ENCODE peak calls at places on chromosomes 2 and 18, in six cellular contexts. I is AG08395, N is tibial artery, S is tibial nerve, R is GM13977, H is cardiac muscle cell. C is an unnamed sample.
A peak's percentile ranks its signal among the peaks of the same experiment; 100 is the strongest.

GRCh38 chr2:2333076-2333475 is 2.0 kb upstream of the MYT1L start:
- DNase-seq in R (no peak), N (no peak), H (no peak), S (no peak), I (no peak), C (no peak)

GRCh38 chr2:96596596-96596995 is 41.5 kb downstream of the KANSL3 start:
- DNase-seq in S (no peak), N (no peak), R (no peak), I (no peak), H (no peak), C (no peak)

GRCh38 chr18:69635482-69635881 is 234.8 kb downstream of the DOK6 start:
- DNase-seq in R (no peak), N (no peak), H (no peak), S (no peak), I (no peak), C (no peak)

GRCh38 chr18:68596016-68596415 is 118.9 kb downstream of the TMX3 start:
- DNase-seq in S (no peak), N (no peak), R (no peak), I (no peak), H (no peak), C (no peak)

GRCh38 chr2:121220995-121221394 is 64.0 kb downstream of the TFCP2L1 start:
- DNase-seq in R (no peak), S (no peak), N (no peak), H (no peak), I (peak; percentile 12), C (no peak)

GRCh38 chr2:24024018-24024417 is 14.1 kb downstream of the MFSD2B start:
- DNase-seq in I (peak; percentile 44), H (peak; percentile 57), R (no peak), S (no peak), N (no peak), C (no peak)

GRCh38 chr2:224444011-224444410 is 42.1 kb upstream of the FAM124B start:
- DNase-seq in I (no peak), H (no peak), S (no peak), R (no peak), N (no peak), C (no peak)

GRCh38 chr18:79420033-79420745 is 24.5 kb downstream of the NFATC1 start:
- DNase-seq in I (no peak), N (no peak), S (no peak), H (no peak), R (no peak), C (no peak)

GRCh38 chr2:61177727-61178549 is 15.9 kb downstream of the C2orf74 start:
- DNase-seq in H (peak; percentile 42), N (peak; percentile 77), I (peak; percentile 17), R (peak; percentile 45), S (peak; percentile 31), C (no peak)

GRCh38 chr2:28691774-28692281 is 59.8 kb upstream of the PPP1CB start:
- DNase-seq in N (no peak), S (no peak), R (no peak), H (peak; percentile 92), I (peak; percentile 73), C (no peak)

GRCh38 chr2:231615058-231615671 is 22.5 kb downstream of the TEX44 start:
- DNase-seq in S (no peak), R (no peak), I (no peak), N (no peak), H (no peak), C (no peak)

GRCh38 chr2:195038158-195038557 is 618.9 kb upstream of the SLC39A10 start:
- DNase-seq in I (no peak), R (no peak), S (no peak), N (no peak), H (no peak), C (no peak)

GRCh38 chr2:212073360-212073759 is 465.2 kb downstream of the ERBB4 start:
- DNase-seq in R (no peak), S (no peak), N (no peak), H (no peak), I (no peak), C (no peak)

GRCh38 chr2:12005886-12006681 is 259.7 kb downstream of the LPIN1 start:
- DNase-seq in N (no peak), R (peak; percentile 45), S (peak; percentile 20), H (peak; percentile 56), I (no peak), C (no peak)

GRCh38 chr2:30796723-30797122 is 10.5 kb downstream of the CAPN13 start:
- DNase-seq in S (no peak), H (no peak), N (no peak), I (no peak), R (no peak), C (no peak)

GRCh38 chr2:182300603-182301002 is 126.2 kb downstream of the PDE1A start:
- DNase-seq in H (peak; percentile 35), N (no peak), S (no peak), I (no peak), R (no peak), C (no peak)

GRCh38 chr2:84435331-84436081 is 23.6 kb downstream of the SUCLG1 start:
- DNase-seq in N (no peak), S (no peak), H (peak; percentile 88), I (peak; percentile 29), R (no peak), C (no peak)

GRCh38 chr18:7417742-7418141 is 149.4 kb upstream of the PTPRM start:
- DNase-seq in N (no peak), S (no peak), R (no peak), H (peak; percentile 33), I (peak; percentile 43), C (no peak)

GRCh38 chr2:232432598-232433184 is 23.3 kb upstream of the ALPI start:
- DNase-seq in S (no peak), R (no peak), H (no peak), N (peak; percentile 53), I (no peak), C (no peak)

GRCh38 chr2:219124379-219125110 is 36.1 kb downstream of the NHEJ1 start:
- DNase-seq in I (no peak), R (no peak), H (peak; percentile 80), S (no peak), N (no peak), C (no peak)

GRCh38 chr2:29228947-29229346 is 113.7 kb downstream of the CLIP4 start:
- DNase-seq in N (no peak), R (no peak), S (no peak), H (no peak), I (no peak), C (no peak)

GRCh38 chr18:9025104-9025838 is 77.2 kb upstream of the NDUFV2 start:
- DNase-seq in I (peak; percentile 64), S (no peak), N (no peak), R (no peak), H (no peak), C (no peak)

C was measured in right atrium auricular region.